ENCODE peak calls at places on chromosomes 12 and 14, in ten cellular contexts. M is endodermal cell, T is WTC11, Q is right atrium auricular region, J is activated T-cell treated with anti-CD3 and anti-CD28 coated beads for 48 hours, S is iris pigment epithelial cell, E is ELR, X is HCT116, R is NCI-H1694, L is fibroblast of gingiva. B is an unnamed sample.

GRCh38 chr12:15050664-15051063 is 77.8 kb downstream of the PDE6H start:
- DNase-seq in M (no peak), T (no peak), Q (no peak), J (no peak), S (no peak), E (no peak), X (no peak), R (no peak), L (no peak), B (peak)

GRCh38 chr14:101961011-101961721 is 3.2 kb upstream of the DYNC1H1 start:
- DNase-seq in M (peak), T (peak), Q (peak), J (peak), S (peak), E (peak), X (peak), R (peak), L (peak), B (peak)

GRCh38 chr14:20707622-20708021 is 19.1 kb downstream of the ANG start:
- DNase-seq in M (no peak), T (no peak), Q (no peak), J (no peak), S (peak), E (no peak), X (no peak), R (no peak), L (no peak), B (no peak)

GRCh38 chr12:84397279-84397678 is 515.3 kb downstream of the SLC6A15 start:
- DNase-seq in M (no peak), T (no peak), Q (no peak), J (no peak), S (peak), E (peak), X (no peak), R (no peak), L (no peak), B (no peak)

GRCh38 chr12:52395761-52396434 is 10.2 kb downstream of the KRT82 start:
- DNase-seq in M (peak), T (peak), Q (no peak), J (no peak), S (no peak), E (peak), X (peak), R (peak), L (peak), B (no peak)

GRCh38 chr12:71125515-71125914 is 32.3 kb downstream of the TSPAN8 start:
- DNase-seq in M (no peak), T (no peak), Q (no peak), J (no peak), S (no peak), E (no peak), X (no peak), R (no peak), L (peak), B (no peak)

GRCh38 chr14:32606297-32606696 is 277.2 kb downstream of the AKAP6 start:
- DNase-seq in M (no peak), T (no peak), Q (no peak), J (no peak), S (peak), E (no peak), X (no peak), R (no peak), L (no peak), B (no peak)

GRCh38 chr14:101557811-101558738 is 3.2 kb upstream of the DIO3 start:
- DNase-seq in M (peak), T (peak), Q (no peak), J (no peak), S (no peak), E (no peak), X (no peak), R (no peak), L (no peak), B (no peak)

GRCh38 chr14:74478996-74479635 is 14.0 kb downstream of the NPC2 start:
- DNase-seq in M (peak), T (no peak), Q (no peak), J (no peak), S (peak), E (peak), X (no peak), R (peak), L (no peak), B (peak)

GRCh38 chr12:990308-990648 is 745 bp upstream of the ERC1 start:
- DNase-seq in M (peak), T (peak), Q (peak), J (peak), S (peak), E (peak), X (no peak), R (peak), L (peak), B (peak)